ENCODE peak calls at places on chromosome 15, in ten cellular contexts. G, B, C, I, A, Z, X, O, D and R are unnamed samples.
A peak's percentile ranks its signal among the peaks of the same experiment; 100 is the strongest.

GRCh38 chr15:63255485-63255990 is 21.9 kb upstream of the APH1B start:
- DNase-seq in B (no peak), C (no peak), O (no peak), G (no peak), Z (no peak), I (no peak), X (no peak), A (no peak), D (no peak), R (no peak)

GRCh38 chr15:29021901-29022300 is 136.1 kb downstream of the APBA2 start:
- DNase-seq in C (no peak), D (no peak), O (peak; percentile 91), G (no peak), A (no peak), Z (no peak), X (peak; percentile 58), B (no peak), I (no peak), R (no peak)

GRCh38 chr15:28986108-28986507 is 100.3 kb downstream of the APBA2 start:
- DNase-seq in O (no peak), A (no peak), G (no peak), X (no peak), I (peak; percentile 22), C (no peak), Z (no peak), D (no peak), B (no peak), R (no peak)

GRCh38 chr15:96851613-96852012 is 521.1 kb downstream of the NR2F2 start:
- DNase-seq in C (no peak), B (no peak), X (peak; percentile 88), G (no peak), A (no peak), Z (no peak), D (no peak), O (peak; percentile 72), I (no peak), R (no peak)

GRCh38 chr15:78934063-78935023 is 10.5 kb downstream of the CTSH start:
- DNase-seq in O (peak; percentile 35), D (peak; percentile 57), I (no peak), G (no peak), A (no peak), C (no peak), Z (no peak), B (no peak), X (no peak), R (no peak)

GRCh38 chr15:60734846-60735245 is 255.9 kb upstream of the ICE2 start:
- DNase-seq in X (no peak), O (no peak), D (no peak), G (no peak), A (no peak), Z (no peak), B (no peak), I (no peak), C (no peak), R (no peak)

GRCh38 chr15:79002631-79003030 is 57.8 kb upstream of the CTSH start:
- DNase-seq in X (no peak), I (no peak), D (no peak), O (no peak), A (no peak), Z (no peak), C (no peak), B (peak; percentile 39), G (no peak), R (no peak)

GRCh38 chr15:69513450-69513849 is 60.8 kb downstream of the RPLP1 start:
- DNase-seq in B (no peak), C (no peak), X (no peak), O (no peak), I (no peak), D (no peak), A (no peak), G (no peak), Z (no peak), R (no peak)

GRCh38 chr15:25790003-25790660 is 73.0 kb downstream of the ATP10A start:
- DNase-seq in D (peak; percentile 35), X (peak; percentile 62), C (no peak), A (peak; percentile 75), Z (peak; percentile 65), O (peak; percentile 89), B (no peak), G (no peak), I (no peak), R (no peak)

DNA sequence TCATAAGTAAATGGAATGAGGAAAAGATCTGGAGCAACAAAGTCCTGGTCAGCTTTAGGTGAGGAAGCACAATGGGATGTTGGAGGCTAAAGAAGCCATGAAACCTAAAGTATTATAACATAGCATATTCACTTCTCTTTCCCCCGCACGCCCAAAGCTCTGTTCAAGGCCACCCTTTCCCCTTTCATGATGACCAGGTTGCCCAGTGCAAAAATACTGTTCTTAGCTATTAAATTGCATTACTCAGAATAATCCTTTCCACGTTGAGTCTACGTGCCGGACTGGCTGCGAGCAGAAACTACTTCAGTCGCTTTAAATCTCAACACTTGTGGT is 589 bp upstream of the MAPKBP1 start:
- DNase-seq in B (peak; percentile 28), C (no peak), X (no peak), A (no peak), I (no peak), G (no peak), D (no peak), O (no peak), Z (no peak), R (no peak)
- TF ChIP-seq CTCF in B (no peak), C (no peak), X (no peak), A (no peak), I (no peak), G (no peak), D (no peak), O (no peak), Z (no peak), R (no peak)

GRCh38 chr15:82572311-82572710 is 32.1 kb upstream of the RPS17 start:
- DNase-seq in G (no peak), C (no peak), D (no peak), B (no peak), A (no peak), O (no peak), Z (no peak), X (no peak), I (no peak), R (no peak)

GRCh38 chr15:82571722-82572222 is 31.5 kb upstream of the RPS17 start:
- DNase-seq in G (peak; percentile 67), D (peak; percentile 43), A (peak; percentile 52), O (peak; percentile 82), X (peak; percentile 47), Z (peak; percentile 66), C (no peak), B (no peak), I (no peak), R (no peak)

GRCh38 chr15:82570721-82571519 is 30.7 kb upstream of the RPS17 start:
- DNase-seq in A (no peak), B (no peak), D (no peak), O (peak; percentile 67), Z (no peak), C (no peak), X (no peak), I (no peak), G (no peak), R (no peak)

GRCh38 chr15:82575335-82575734 is 35.1 kb upstream of the RPS17 start:
- DNase-seq in B (no peak), I (no peak), X (no peak), O (no peak), Z (no peak), A (no peak), G (no peak), D (no peak), C (no peak), R (no peak)

GRCh38 chr15:82572986-82573385 is 32.7 kb upstream of the RPS17 start:
- DNase-seq in G (no peak), C (no peak), Z (no peak), X (no peak), A (no peak), D (no peak), B (no peak), O (no peak), I (no peak), R (no peak)
- H3K27me3 ChIP-seq in G (peaks cover 5% of the 10 kb centered on the region), C (no peaks in the 10 kb centered on the region), Z (peaks cover 2% of the 10 kb centered on the region), X (no peaks in the 10 kb centered on the region), A (no peaks in the 10 kb centered on the region), D (peaks cover 7% of the 10 kb centered on the region), B (peaks cover 4% of the 10 kb centered on the region), O (no peaks in the 10 kb centered on the region), I (no peaks in the 10 kb centered on the region), R (peaks cover 7% of the 10 kb centered on the region)

GRCh38 chr15:74615313-74616019 is at the start of gene CLK3:
- DNase-seq in O (peak; percentile 88), D (peak; percentile 98), X (peak; percentile 71), B (peak; percentile 79), I (peak; percentile 96), A (peak; percentile 49), C (no peak), Z (peak; percentile 97), G (peak; percentile 99), R (peak; percentile 99)
- TF ChIP-seq CTCF in O (no peak), D (no peak), X (no peak), B (no peak), I (no peak), A (no peak), C (no peak), Z (no peak), G (no peak), R (no peak)

DNA sequence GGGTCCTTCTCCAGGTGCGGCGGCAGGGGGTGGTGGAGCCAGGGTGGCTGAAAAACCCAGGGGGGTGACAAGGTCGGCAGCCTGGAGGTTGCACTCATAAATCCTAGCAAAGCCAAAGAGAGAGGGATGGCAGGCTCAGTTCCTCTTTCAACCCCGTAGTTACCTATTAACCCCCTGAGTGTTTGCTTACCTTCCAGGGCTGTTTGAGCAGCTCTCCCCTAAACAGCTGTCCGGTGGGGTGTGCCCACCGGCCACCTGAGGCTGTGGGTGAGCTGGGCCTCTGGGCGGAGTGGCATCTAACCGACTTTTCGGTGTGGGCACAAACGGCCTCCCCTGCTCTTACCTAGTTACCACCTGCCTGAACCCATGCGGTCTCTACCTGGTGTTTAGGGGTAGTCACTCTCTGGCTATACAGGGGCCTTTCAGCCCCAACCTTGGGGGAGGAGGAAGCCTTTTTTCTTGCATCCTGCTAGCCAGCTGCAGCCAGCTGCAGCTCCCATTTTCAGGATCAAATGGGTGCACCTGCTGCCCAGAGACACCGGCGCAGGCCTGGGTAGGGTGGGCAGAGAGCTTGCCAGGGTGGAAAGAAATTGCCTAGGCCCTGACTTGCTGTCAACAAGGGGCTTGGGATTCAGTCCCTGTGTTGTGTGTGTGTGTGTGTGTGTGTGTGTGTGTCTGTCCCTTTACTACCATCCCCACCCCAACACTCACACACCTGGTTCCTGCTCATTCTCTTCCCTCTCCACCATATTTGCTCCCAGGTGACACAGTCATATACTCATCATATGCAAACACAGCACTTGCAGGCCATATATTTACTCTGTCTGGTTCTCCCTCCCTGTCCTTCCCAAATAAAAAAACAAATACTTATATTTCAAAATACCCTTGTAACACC is 3.7 kb downstream of the DLL4 start:
- DNase-seq in X (no peak), B (peak; percentile 42), A (no peak), Z (no peak), O (no peak), I (no peak), D (no peak), C (no peak), G (no peak), R (no peak)
- H3K27me3 ChIP-seq in X (peaks cover 16% of the 10 kb centered on the region), B (peaks cover 16% of the 10 kb centered on the region), A (peaks cover 19% of the 10 kb centered on the region), Z (peaks cover 12% of the 10 kb centered on the region), O (peaks cover 18% of the 10 kb centered on the region), I (peaks cover 20% of the 10 kb centered on the region), D (peaks cover 42% of the 10 kb centered on the region), C (peaks cover 3% of the 10 kb centered on the region), G (peaks cover 31% of the 10 kb centered on the region), R (peaks cover 30% of the 10 kb centered on the region)